ENCODE peak calls at places on chromosomes 16 and 17, in four cellular contexts. Z is IMR-90, X is K562, P is HepG2. T is an unnamed sample.

GRCh38 chr16:59330030-59330670 is 596.0 kb upstream of the GOT2 start:
- DNase-seq in X (no peak), Z (peak), P (no peak), T (no peak)

GRCh38 chr17:80105762-80106161 is 4.4 kb downstream of the GAA start:
- DNase-seq in Z (peak), X (peak), P (no peak), T (no peak)

GRCh38 chr16:2046889-2047329 is 725 bp downstream of the NTHL1 start:
- DNase-seq in X (no peak), P (no peak), Z (no peak), T (no peak)

GRCh38 chr17:48163809-48164208 is 56.2 kb downstream of the SNX11 start:
- DNase-seq in P (no peak), X (no peak), Z (no peak), T (no peak)

GRCh38 chr16:73172621-73173312 is 124.8 kb upstream of the ZFHX3 start:
- DNase-seq in P (no peak), Z (peak), X (peak), T (no peak)

GRCh38 chr17:44932096-44932495 is 15.5 kb downstream of the KIF18B start:
- DNase-seq in X (no peak), P (no peak), Z (no peak), T (no peak)

GRCh38 chr16:47051031-47051430 is 77.6 kb upstream of the DNAJA2 start:
- DNase-seq in X (no peak), P (no peak), Z (no peak), T (no peak)

GRCh38 chr16:73010150-73010676 is 37.7 kb downstream of the ZFHX3 start:
- DNase-seq in X (no peak), P (no peak), Z (no peak), T (no peak)

GRCh38 chr16:22008215-22009142 is 568 bp downstream of the MOSMO start:
- DNase-seq in Z (no peak), X (no peak), P (no peak), T (peak)

GRCh38 chr16:46774743-46775177 is 26.6 kb upstream of the MYLK3 start:
- DNase-seq in X (no peak), Z (no peak), P (no peak), T (no peak)

GRCh38 chr17:47694818-47695663 is 1.1 kb downstream of the TBKBP1 start:
- DNase-seq in P (no peak), X (peak), Z (peak), T (no peak)

GRCh38 chr16:22670551-22670970 is 143.4 kb upstream of the HS3ST2 start:
- DNase-seq in Z (no peak), P (peak), X (peak), T (peak)

GRCh38 chr17:67801626-67802175 is 23.6 kb upstream of the BPTF start:
- DNase-seq in P (peak), X (peak), Z (no peak), T (peak)

GRCh38 chr17:42288985-42289862 is 926 bp downstream of the STAT5A start:
- DNase-seq in P (no peak), Z (no peak), X (peak), T (no peak)

GRCh38 chr17:10754109-10754508 is 24.3 kb upstream of the TMEM220 start:
- DNase-seq in X (peak), Z (peak), P (peak), T (peak)

GRCh38 chr16:67183-67791 is 5.1 kb downstream of the RHBDF1 start:
- DNase-seq in Z (no peak), X (no peak), P (no peak), T (no peak)

GRCh38 chr17:80017226-80018010 is 18.3 kb downstream of the TBC1D16 start:
- DNase-seq in P (no peak), Z (no peak), X (no peak), T (no peak)

GRCh38 chr17:2214887-2215615 is 88.5 kb downstream of the SMG6 start:
- DNase-seq in P (no peak), X (no peak), Z (peak), T (no peak)

GRCh38 chr17:49210158-49211029 is at the start of the genes ABI3 and GNGT2:
- DNase-seq in X (no peak), P (no peak), Z (peak), T (no peak)

GRCh38 chr17:39678340-39679116 is 9.3 kb downstream of the PGAP3 start:
- DNase-seq in X (no peak), Z (no peak), P (no peak), T (no peak)

GRCh38 chr16:63289834-63290460 is 1253.7 kb upstream of the CDH8 start:
- DNase-seq in Z (no peak), X (peak), P (peak), T (peak)
- TF ChIP-seq MAZ in Z (no peak), X (no peak), P (no peak), T (no peak)

GRCh38 chr16:81399909-81400308 is 44.7 kb upstream of the CMIP start:
- DNase-seq in X (no peak), Z (no peak), P (no peak), T (no peak)

GRCh38 chr16:81403601-81404391 is 40.8 kb upstream of the CMIP start:
- DNase-seq in P (peak), X (peak), Z (peak), T (peak)

GRCh38 chr16:81397879-81398516 is 46.6 kb upstream of the CMIP start:
- DNase-seq in P (no peak), X (no peak), Z (no peak), T (no peak)

GRCh38 chr16:81403208-81403600 is 41.4 kb upstream of the CMIP start:
- DNase-seq in P (no peak), X (no peak), Z (no peak), T (no peak)

GRCh38 chr16:81401035-81401950 is 43.3 kb upstream of the CMIP start:
- DNase-seq in X (peak), P (peak), Z (peak), T (peak)
- TF ChIP-seq MAZ in X (no peak), P (no peak), Z (no peak), T (no peak)

GRCh38 chr16:84255050-84255810 is 15.4 kb upstream of the KCNG4 start:
- DNase-seq in X (no peak), Z (no peak), P (no peak), T (no peak)

GRCh38 chr16:84258266-84258665 is 18.5 kb upstream of the KCNG4 start:
- DNase-seq in Z (no peak), P (no peak), X (no peak), T (no peak)

GRCh38 chr16:84253173-84253572 is 13.4 kb upstream of the KCNG4 start:
- DNase-seq in X (no peak), P (no peak), Z (no peak), T (no peak)

GRCh38 chr16:84252214-84252613 is 12.4 kb upstream of the KCNG4 start:
- DNase-seq in Z (no peak), P (no peak), X (no peak), T (no peak)

DNA sequence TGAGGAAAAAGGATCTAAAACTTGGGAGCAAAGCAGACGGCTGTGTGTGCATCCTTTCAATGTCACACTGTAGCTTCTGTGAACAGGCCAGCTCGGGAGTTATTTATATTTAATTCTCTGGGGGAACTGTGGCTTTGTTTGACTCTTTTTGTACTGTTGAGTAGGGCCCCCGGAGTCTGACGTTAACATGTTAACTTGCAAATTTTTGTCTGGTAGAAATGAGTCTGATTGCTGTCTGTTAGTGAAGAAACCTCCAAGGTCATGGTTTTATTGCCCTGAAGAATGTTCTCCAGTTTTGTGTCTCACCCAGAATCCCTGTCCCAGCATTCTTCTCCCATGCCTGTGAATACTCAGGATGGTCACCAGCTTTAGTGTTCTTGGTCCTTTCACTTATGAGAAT is 14.3 kb upstream of the KCNG4 start:
- DNase-seq in Z (no peak), P (no peak), X (no peak), T (no peak)
- TF ChIP-seq MAZ in Z (no peak), P (no peak), X (no peak), T (no peak)

GRCh38 chr17:77371888-77372443 is 231.2 kb downstream of the SEC14L1 start:
- DNase-seq in Z (no peak), X (no peak), P (no peak), T (no peak)
- TF ChIP-seq MAZ in Z (no peak), X (no peak), P (no peak), T (no peak)

DNA sequence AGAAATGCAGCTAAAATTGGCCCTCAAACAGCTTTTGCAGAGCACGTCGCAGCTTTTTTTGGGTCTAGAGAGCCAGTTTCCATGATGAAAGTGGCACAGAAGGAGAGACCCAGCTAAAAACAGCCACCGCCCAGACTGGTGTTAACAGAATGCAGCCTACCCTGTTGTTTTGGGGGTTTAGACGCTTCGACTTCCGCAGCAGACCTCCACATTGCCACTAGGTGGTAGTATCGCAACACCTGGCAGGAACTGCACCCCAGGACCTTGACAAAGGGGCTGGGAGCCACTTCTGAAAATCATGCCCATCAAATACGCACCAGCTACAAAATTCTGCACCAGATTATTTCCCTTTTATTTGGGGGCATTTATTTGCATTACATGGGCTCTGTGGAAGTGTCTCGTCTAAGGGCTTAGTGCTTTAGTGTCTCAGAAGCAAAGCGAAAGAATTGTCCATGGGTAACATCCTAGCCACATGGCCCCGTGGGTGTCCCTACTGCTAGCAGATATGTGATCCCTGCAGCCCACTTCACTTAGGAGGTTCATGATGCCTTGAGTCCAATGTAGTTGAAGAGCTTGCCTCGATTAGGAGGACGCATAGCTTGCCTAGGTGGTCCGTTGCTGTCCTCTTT is 167.1 kb downstream of the HAPSTR1 start:
- DNase-seq in P (peak), X (peak), Z (peak), T (peak)
- TF ChIP-seq MAZ in P (no peak), X (no peak), Z (no peak), T (no peak)

GRCh38 chr17:54749157-54749556 is 151.5 kb upstream of the TOM1L1 start:
- DNase-seq in Z (no peak), P (peak), X (no peak), T (no peak)
- TF ChIP-seq MAZ in Z (no peak), P (no peak), X (no peak), T (no peak)

DNA sequence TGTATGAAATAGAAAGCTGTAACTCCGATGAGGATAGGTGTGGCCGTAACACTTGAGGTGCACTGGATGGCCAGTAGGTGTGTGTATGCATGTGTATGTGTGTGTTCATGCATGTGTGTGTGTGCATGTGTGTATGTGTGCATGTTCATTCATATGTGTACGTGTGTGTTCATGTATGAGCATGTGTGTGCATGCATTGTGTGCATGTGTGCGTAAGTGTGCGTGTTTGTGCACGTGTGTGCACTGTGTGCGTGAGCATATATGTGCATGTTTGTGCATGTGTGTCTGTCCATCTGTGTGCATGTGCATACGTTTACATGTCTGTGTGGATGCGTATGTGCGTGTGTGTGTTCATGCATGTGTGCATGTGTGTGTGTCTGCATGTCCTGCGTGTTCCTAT is 145.5 kb downstream of the C16orf95 start:
- DNase-seq in P (no peak), X (no peak), Z (no peak), T (no peak)
- TF ChIP-seq MAZ in P (no peak), X (no peak), Z (no peak), T (no peak)

DNA sequence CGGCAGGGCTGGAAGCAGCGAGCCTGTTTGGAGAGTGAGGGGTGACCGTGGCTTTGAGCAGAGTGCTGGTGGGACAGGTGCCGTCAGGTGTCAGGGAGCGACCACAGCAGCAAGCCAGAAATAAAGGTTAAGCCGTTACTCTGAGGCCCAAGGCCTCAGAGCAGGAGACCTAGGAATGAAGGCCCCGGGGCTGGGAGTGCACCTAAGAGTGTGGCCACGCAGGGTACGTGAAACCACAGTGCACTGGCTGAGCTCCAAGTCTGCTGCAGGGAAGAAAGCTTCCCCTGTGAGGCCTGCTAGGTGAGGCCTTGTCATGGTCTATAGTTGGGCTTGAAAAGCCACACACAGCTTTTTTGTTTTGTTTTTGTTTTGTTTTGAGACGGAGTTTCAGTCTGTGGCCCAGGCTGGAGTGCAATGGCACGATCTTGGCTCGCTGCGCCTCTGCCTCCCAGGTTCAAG is 8.7 kb downstream of the CLUAP1 start:
- DNase-seq in X (no peak), Z (no peak), P (no peak), T (no peak)
- TF ChIP-seq MAZ in X (no peak), Z (no peak), P (no peak), T (no peak)

GRCh38 chr16:70770291-70770967 is 30.5 kb downstream of the VAC14 start:
- DNase-seq in P (peak), Z (no peak), X (no peak), T (peak)
- TF ChIP-seq MAZ in P (no peak), Z (no peak), X (no peak), T (no peak)